ENCODE peak calls at places on chromosomes 16 and 17, in five cellular contexts. C is adrenal gland, N is AG09309, Z is hepatocyte, Y is BJ. T is an unnamed sample.

GRCh38 chr16:5642470-5642869 is 544.9 kb upstream of the EEF2KMT start:
- DNase-seq in C (no peak), N (no peak), Z (no peak), Y (no peak), T (no peak)

GRCh38 chr17:77445908-77446535 is 305.3 kb downstream of the SEC14L1 start:
- DNase-seq in C (peak; percentile 47), N (no peak), Z (peak; percentile 78), Y (no peak), T (no peak)

GRCh38 chr17:5241861-5242671 is 7.4 kb upstream of the SCIMP start:
- DNase-seq in C (no peak), N (no peak), Z (peak; percentile 23), Y (no peak), T (no peak)

GRCh38 chr17:30570191-30570590 is 93.0 kb downstream of the GOSR1 start:
- DNase-seq in C (no peak), N (no peak), Z (no peak), Y (no peak), T (no peak)

GRCh38 chr17:81961554-81962498 is 839 bp upstream of the NOTUM start:
- DNase-seq in C (no peak), N (no peak), Z (no peak), Y (no peak), T (no peak)

GRCh38 chr16:21283521-21284289 is 5.6 kb upstream of the CRYM start:
- DNase-seq in C (peak; percentile 11), N (no peak), Z (peak; percentile 79), Y (no peak), T (no peak)

GRCh38 chr17:17440938-17441730 is 35.7 kb upstream of the MED9 start:
- DNase-seq in C (no peak), N (no peak), Z (no peak), Y (no peak), T (no peak)

GRCh38 chr17:18038149-18038850 is 668 bp downstream of the ATPAF2 start:
- DNase-seq in C (no peak), N (no peak), Z (no peak), Y (no peak), T (no peak)

GRCh38 chr16:78984887-78985464 is 615.6 kb downstream of the MAF start:
- DNase-seq in C (no peak), N (no peak), Z (peak; percentile 53), Y (no peak), T (no peak)

GRCh38 chr17:3885271-3885670 is 7.6 kb downstream of the CAMKK1 start:
- DNase-seq in C (no peak), N (no peak), Z (no peak), Y (no peak), T (no peak)

GRCh38 chr16:86578056-86578455 is 293 bp upstream of the FOXL1 start:
- DNase-seq in C (no peak), N (no peak), Z (peak; percentile 48), Y (no peak), T (no peak)

GRCh38 chr17:38967290-38967738 is at the start of gene FBXO47:
- DNase-seq in C (peak; percentile 82), N (peak; percentile 28), Z (peak; percentile 93), Y (peak; percentile 58), T (peak; percentile 90)

GRCh38 chr17:14780116-14780515 is 479.2 kb downstream of the HS3ST3B1 start:
- DNase-seq in C (no peak), N (no peak), Z (no peak), Y (no peak), T (no peak)

GRCh38 chr16:63938661-63939060 is 1183.2 kb downstream of the CDH11 start:
- DNase-seq in C (no peak), N (no peak), Z (no peak), Y (no peak), T (peak; percentile 3)

GRCh38 chr17:59778996-59779395 is 71.5 kb downstream of the VMP1 start:
- DNase-seq in C (no peak), N (no peak), Z (no peak), Y (no peak), T (no peak)

GRCh38 chr16:48160575-48160974 is 4.8 kb upstream of the ABCC12 start:
- DNase-seq in C (no peak), N (no peak), Z (no peak), Y (no peak), T (no peak)

GRCh38 chr17:44308865-44309264 is 464 bp downstream of the RUNDC3A start:
- DNase-seq in C (no peak), N (no peak), Z (no peak), Y (no peak), T (no peak)

GRCh38 chr17:44310188-44310587 is 1.8 kb downstream of the RUNDC3A start:
- DNase-seq in C (no peak), N (no peak), Z (no peak), Y (no peak), T (no peak)

GRCh38 chr17:44308320-44308818 is at the start of gene RUNDC3A:
- DNase-seq in C (peak; percentile 91), N (no peak), Z (peak; percentile 95), Y (no peak), T (peak; percentile 68)

GRCh38 chr17:44309472-44309871 is 1.1 kb downstream of the RUNDC3A start:
- DNase-seq in C (no peak), N (no peak), Z (no peak), Y (no peak), T (no peak)

GRCh38 chr17:44307387-44308186 is 814 bp upstream of the RUNDC3A start:
- DNase-seq in C (peak; percentile 89), N (no peak), Z (peak; percentile 79), Y (no peak), T (peak; percentile 34)
- H3K4me3 ChIP-seq in C (no peak overlapping the region), N (no peak overlapping the region), Z (peak overlapping the region; percentile 14), Y (peak overlapping the region; percentile 48), T (peak overlapping the region; percentile 55)

GRCh38 chr16:55622930-55623561 is 32.7 kb upstream of the SLC6A2 start:
- DNase-seq in C (peak; percentile 12), N (no peak), Z (peak; percentile 59), Y (no peak), T (no peak)
- TF ChIP-seq CTCF in C (no peak), N (peak; percentile 9), Z (peak; percentile 30), Y (peak; percentile 25), T (no peak)

GRCh38 chr17:2175294-2175628 is 120.4 kb downstream of the HIC1 start:
- DNase-seq in C (no peak), N (no peak), Z (no peak), Y (no peak), T (peak; percentile 77)

GRCh38 chr17:2173005-2173404 is 118.1 kb downstream of the HIC1 start:
- DNase-seq in C (peak; percentile 53), N (no peak), Z (no peak), Y (no peak), T (peak; percentile 86)

GRCh38 chr17:2174048-2174447 is 119.1 kb downstream of the HIC1 start:
- DNase-seq in C (no peak), N (no peak), Z (no peak), Y (no peak), T (no peak)

GRCh38 chr17:2176484-2177175 is 121.7 kb downstream of the HIC1 start:
- DNase-seq in C (no peak), N (no peak), Z (no peak), Y (no peak), T (no peak)

GRCh38 chr17:2174471-2175293 is 119.8 kb downstream of the HIC1 start:
- DNase-seq in C (peak; percentile 85), N (peak; percentile 52), Z (peak; percentile 76), Y (no peak), T (peak; percentile 82)
- H3K4me3 ChIP-seq in C (no peak overlapping the region), N (no peak overlapping the region), Z (no peak overlapping the region), Y (no peak overlapping the region), T (peak overlapping the region; percentile 9)

GRCh38 chr17:34306466-34306865 is 12.8 kb upstream of the CCL8 start:
- DNase-seq in C (peak; percentile 64), N (peak; percentile 59), Z (peak; percentile 37), Y (no peak), T (peak; percentile 75)
- TF ChIP-seq CTCF in C (peak; percentile 71), N (peak; percentile 66), Z (peak; percentile 43), Y (peak; percentile 63), T (peak; percentile 69)

GRCh38 chr16:50478021-50478772 is 70.0 kb upstream of the NKD1 start:
- DNase-seq in C (no peak), N (no peak), Z (no peak), Y (no peak), T (no peak)
- H3K4me3 ChIP-seq in C (no peak overlapping the region), N (no peak overlapping the region), Z (no peak overlapping the region), Y (no peak overlapping the region), T (no peak overlapping the region)

GRCh38 chr17:69552986-69553667 is 138.6 kb downstream of the MAP2K6 start:
- DNase-seq in C (no peak), N (no peak), Z (no peak), Y (no peak), T (no peak)

GRCh38 chr17:69547947-69548346 is 133.4 kb downstream of the MAP2K6 start:
- DNase-seq in C (no peak), N (no peak), Z (no peak), Y (no peak), T (no peak)

GRCh38 chr17:69551212-69552010 is 136.9 kb downstream of the MAP2K6 start:
- DNase-seq in C (no peak), N (no peak), Z (no peak), Y (no peak), T (peak; percentile 24)

GRCh38 chr17:69547230-69547629 is 132.7 kb downstream of the MAP2K6 start:
- DNase-seq in C (no peak), N (no peak), Z (no peak), Y (no peak), T (no peak)
- TF ChIP-seq CTCF in C (no peak), N (no peak), Z (no peak), Y (no peak), T (no peak)

GRCh38 chr16:11259655-11260595 is 3.9 kb upstream of the SOCS1 start:
- DNase-seq in C (peak; percentile 46), N (no peak), Z (no peak), Y (no peak), T (no peak)
- H3K4me3 ChIP-seq in C (no peak overlapping the region), N (no peak overlapping the region), Z (no peak overlapping the region), Y (no peak overlapping the region), T (no peak overlapping the region)

GRCh38 chr17:65800655-65801054 is 239.2 kb upstream of the AXIN2 start:
- DNase-seq in C (no peak), N (no peak), Z (no peak), Y (no peak), T (no peak)

GRCh38 chr17:65799454-65799853 is 238.0 kb upstream of the AXIN2 start:
- DNase-seq in C (no peak), N (no peak), Z (no peak), Y (no peak), T (no peak)

GRCh38 chr17:65797101-65797500 is 235.7 kb upstream of the AXIN2 start:
- DNase-seq in C (no peak), N (no peak), Z (no peak), Y (no peak), T (no peak)

GRCh38 chr17:65799869-65800268 is 238.4 kb upstream of the AXIN2 start:
- DNase-seq in C (no peak), N (no peak), Z (no peak), Y (no peak), T (no peak)

DNA sequence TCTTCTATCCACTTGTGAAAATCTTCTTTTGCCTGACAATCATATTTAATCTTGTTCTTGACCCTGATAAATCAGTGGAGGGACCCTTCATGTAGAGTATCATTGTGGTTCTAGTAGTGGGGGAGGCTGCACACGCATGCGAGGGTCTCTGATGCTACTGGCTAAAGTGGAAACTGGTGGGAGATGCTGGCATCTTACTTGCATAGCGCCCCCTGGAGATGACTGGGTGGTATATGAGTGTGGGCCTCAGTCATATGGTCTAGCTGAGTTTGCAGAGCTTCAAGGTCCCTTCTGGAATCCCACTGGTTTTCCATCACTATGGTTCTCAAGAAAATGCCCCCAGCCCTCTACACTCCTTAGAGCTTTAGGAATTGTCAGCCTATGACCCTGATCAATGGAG is 236.4 kb upstream of the AXIN2 start:
- DNase-seq in C (no peak), N (no peak), Z (no peak), Y (no peak), T (no peak)
- TF ChIP-seq CTCF in C (no peak), N (no peak), Z (no peak), Y (peak; percentile 19), T (no peak)

T was measured in AG10803.